ENCODE peak calls at places on chromosome 3, in seven cellular contexts. J, N, P, Z, C, H and B are unnamed samples.

GRCh38 chr3:18771931-18772330 is 346.8 kb upstream of the SATB1 start:
- DNase-seq in H (no peak), J (no peak), N (no peak), C (no peak), P (no peak), Z (no peak), B (no peak)

GRCh38 chr3:16801223-16801622 is 83.5 kb upstream of the PLCL2 start:
- DNase-seq in N (no peak), C (no peak), P (no peak), J (no peak), H (no peak), Z (no peak), B (no peak)

GRCh38 chr3:73404450-73404849 is 220.3 kb downstream of the PDZRN3 start:
- DNase-seq in P (no peak), N (no peak), H (no peak), J (no peak), Z (no peak), C (no peak), B (no peak)

GRCh38 chr3:31240894-31241293 is 291.8 kb upstream of the STT3B start:
- DNase-seq in N (no peak), C (no peak), H (no peak), J (no peak), Z (peak), P (no peak), B (no peak)

GRCh38 chr3:10774825-10775224 is 41.2 kb upstream of the SLC6A11 start:
- DNase-seq in H (no peak), J (no peak), N (no peak), P (no peak), Z (no peak), C (no peak), B (no peak)

GRCh38 chr3:171497546-171497945 is 37.3 kb upstream of the TNIK start:
- DNase-seq in Z (no peak), C (no peak), P (no peak), J (no peak), N (no peak), H (no peak), B (no peak)

GRCh38 chr3:139284221-139284620 is 59.6 kb upstream of the MRPS22 start:
- DNase-seq in Z (peak), J (no peak), C (peak), P (no peak), H (no peak), N (no peak), B (no peak)

GRCh38 chr3:126523745-126524428 is at the start of gene CHST13:
- DNase-seq in C (no peak), P (no peak), J (no peak), H (peak), Z (peak), N (peak), B (no peak)

GRCh38 chr3:134198414-134198813 is 52.2 kb downstream of the RYK start:
- DNase-seq in H (no peak), P (no peak), N (no peak), J (no peak), C (no peak), Z (no peak), B (no peak)

GRCh38 chr3:138875754-138876664 is 41.3 kb upstream of the PIK3CB start:
- DNase-seq in C (peak), H (no peak), Z (no peak), N (no peak), P (no peak), J (no peak), B (no peak)

GRCh38 chr3:179179979-179180758 is 32.0 kb downstream of the PIK3CA start:
- DNase-seq in J (no peak), N (no peak), P (no peak), H (no peak), Z (peak), C (peak), B (no peak)

GRCh38 chr3:152719264-152719663 is 115.7 kb upstream of the P2RY1 start:
- DNase-seq in C (peak), N (no peak), Z (peak), P (peak), J (no peak), H (no peak), B (no peak)

GRCh38 chr3:101310580-101311375 is 9.6 kb downstream of the IMPG2 start:
- DNase-seq in C (peak), N (no peak), Z (no peak), J (no peak), H (no peak), P (peak), B (no peak)

GRCh38 chr3:140276698-140277097 is 341.7 kb downstream of the CLSTN2 start:
- DNase-seq in J (no peak), P (no peak), C (peak), Z (peak), H (peak), N (peak), B (no peak)

GRCh38 chr3:29936054-29936453 is 655.2 kb downstream of the RBMS3 start:
- DNase-seq in Z (no peak), C (no peak), J (no peak), H (no peak), P (no peak), N (no peak), B (no peak)

GRCh38 chr3:98574157-98574556 is 19.3 kb downstream of the CPOX start:
- DNase-seq in J (no peak), H (no peak), C (no peak), Z (no peak), N (no peak), P (no peak), B (no peak)

GRCh38 chr3:108838411-108838810 is 15.8 kb downstream of the TRAT1 start:
- DNase-seq in P (no peak), C (no peak), Z (no peak), H (no peak), N (no peak), J (no peak), B (no peak)

GRCh38 chr3:125043599-125044151 is 12.1 kb downstream of the HEG1 start:
- DNase-seq in J (no peak), C (peak), P (no peak), Z (peak), N (peak), H (no peak), B (no peak)

GRCh38 chr3:38556640-38557358 is 60.7 kb downstream of the EXOG start:
- DNase-seq in C (no peak), J (no peak), Z (no peak), N (no peak), H (no peak), P (no peak), B (no peak)

GRCh38 chr3:54326951-54327350 is 204.6 kb downstream of the CACNA2D3 start:
- DNase-seq in J (no peak), Z (no peak), C (no peak), N (no peak), H (no peak), P (no peak), B (no peak)

GRCh38 chr3:157786216-157786615 is 283.0 kb upstream of the VEPH1 start:
- DNase-seq in P (peak), C (peak), H (no peak), Z (peak), J (no peak), N (no peak), B (peak)

GRCh38 chr3:188217011-188217463 is 63.1 kb downstream of the LPP start:
- DNase-seq in Z (no peak), C (no peak), P (no peak), J (no peak), H (no peak), N (no peak), B (no peak)
- H3K4me3 ChIP-seq in Z (no peak), C (no peak), P (no peak), J (no peak), H (no peak), N (no peak), B (no peak)

GRCh38 chr3:188671941-188672340 is 499.8 kb upstream of the TPRG1 start:
- DNase-seq in P (no peak), H (no peak), Z (no peak), C (no peak), N (no peak), J (no peak), B (no peak)
- H3K4me3 ChIP-seq in P (no peak), H (no peak), Z (no peak), C (no peak), N (no peak), J (no peak), B (no peak)

GRCh38 chr3:49016414-49017228 is 1.8 kb downstream of the DALRD3 start:
- DNase-seq in H (no peak), J (no peak), Z (no peak), N (no peak), C (no peak), P (no peak), B (no peak)
- H3K4me3 ChIP-seq in H (no peak), J (no peak), Z (peak), N (no peak), C (peak), P (no peak), B (no peak)

DNA sequence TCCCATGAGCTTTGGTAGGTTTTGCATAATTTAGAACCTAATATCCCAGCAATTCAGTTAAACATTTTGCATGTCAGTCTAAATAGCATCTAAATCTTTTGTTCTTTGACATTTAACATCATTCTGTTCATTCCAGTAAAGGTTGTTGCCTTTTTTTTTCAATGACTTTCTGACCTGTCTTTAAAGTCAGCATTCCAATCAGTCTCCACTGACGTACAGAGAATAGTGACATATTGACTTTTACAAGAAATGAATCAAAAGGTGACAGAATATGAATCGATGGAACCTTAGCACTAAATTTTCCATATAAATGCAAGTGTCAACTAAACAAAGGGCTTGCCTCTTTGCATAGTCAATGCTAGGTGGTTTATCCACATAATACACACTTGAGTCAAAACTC is 370.1 kb downstream of the CNTN6 start:
- DNase-seq in H (no peak), N (no peak), C (no peak), Z (no peak), J (no peak), P (no peak), B (no peak)
- H3K4me3 ChIP-seq in H (no peak), N (no peak), C (no peak), Z (no peak), J (no peak), P (no peak), B (no peak)

GRCh38 chr3:137808015-137808414 is 43.9 kb downstream of the SOX14 start:
- DNase-seq in J (no peak), N (no peak), H (no peak), P (no peak), C (no peak), Z (no peak), B (no peak)

DNA sequence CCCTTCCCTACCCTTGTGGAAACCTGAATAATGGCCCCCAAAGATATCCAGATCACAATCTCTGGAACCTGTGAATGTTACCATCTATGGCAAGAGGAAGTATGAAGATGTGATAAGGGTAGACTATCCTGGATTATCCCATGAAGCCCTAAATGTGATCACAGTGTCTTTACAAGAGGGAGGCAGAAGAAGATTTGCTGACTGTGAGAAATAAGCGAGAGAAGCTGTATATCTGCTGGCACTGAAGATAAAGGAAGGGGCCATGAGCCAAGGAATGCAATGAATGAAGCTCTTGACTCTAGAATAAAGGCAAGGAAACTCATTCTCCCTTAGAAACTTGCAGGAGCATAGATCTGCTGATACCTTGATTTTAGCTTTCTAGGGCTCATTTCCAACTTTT is 39.1 kb downstream of the SOX14 start:
- DNase-seq in H (no peak), J (no peak), N (no peak), P (no peak), Z (no peak), C (no peak), B (no peak)
- H3K4me3 ChIP-seq in H (no peak), J (no peak), N (no peak), P (no peak), Z (no peak), C (no peak), B (no peak)

GRCh38 chr3:145898487-145898886 is 262.5 kb downstream of the PLOD2 start:
- DNase-seq in H (no peak), P (no peak), N (no peak), J (no peak), Z (peak), C (peak), B (no peak)
- H3K4me3 ChIP-seq in H (no peak), P (no peak), N (no peak), J (no peak), Z (peak), C (peak), B (no peak)

GRCh38 chr3:9400626-9401025 is 3.2 kb downstream of the SETD5 start:
- DNase-seq in J (no peak), N (no peak), H (no peak), P (no peak), Z (peak), C (no peak), B (no peak)
- H3K4me3 ChIP-seq in J (no peak), N (no peak), H (peak), P (peak), Z (peak), C (peak), B (no peak)

GRCh38 chr3:24678021-24678420 is 183.4 kb upstream of the THRB start:
- DNase-seq in H (no peak), N (no peak), C (no peak), P (no peak), J (no peak), Z (no peak), B (no peak)
- H3K4me3 ChIP-seq in H (no peak), N (no peak), C (peak), P (peak), J (no peak), Z (peak), B (peak)

GRCh38 chr3:50676031-50676705 is 1.4 kb downstream of the DOCK3 start:
- DNase-seq in H (no peak), C (no peak), J (no peak), Z (no peak), N (no peak), P (no peak), B (no peak)
- H3K4me3 ChIP-seq in H (no peak), C (no peak), J (no peak), Z (no peak), N (no peak), P (no peak), B (no peak)

GRCh38 chr3:111861396-111861795 is 2.3 kb downstream of the PHLDB2 start:
- DNase-seq in N (no peak), P (no peak), J (no peak), Z (peak), H (no peak), C (peak), B (no peak)
- H3K4me3 ChIP-seq in N (no peak), P (peak), J (no peak), Z (peak), H (peak), C (peak), B (peak)